ENCODE peak calls at places on chromosomes 6 and 20, in seven cellular contexts. C, H, Y, Q, A, U and E are unnamed samples.

GRCh38 chr6:47258724-47259347 is 50.9 kb downstream of the TNFRSF21 start:
- DNase-seq in C (no peak), H (no peak), Y (no peak), Q (no peak), A (no peak), U (no peak), E (no peak)

GRCh38 chr6:127301199-127301700 is 34.6 kb downstream of the RNF146 start:
- DNase-seq in C (no peak), H (no peak), Y (no peak), Q (no peak), A (no peak), U (peak; percentile 28), E (no peak)

GRCh38 chr6:156193381-156193780 is 583.8 kb upstream of the ARID1B start:
- DNase-seq in C (no peak), H (no peak), Y (no peak), Q (no peak), A (no peak), U (no peak), E (no peak)

GRCh38 chr6:119186490-119186889 is 108.0 kb upstream of the FAM184A start:
- DNase-seq in C (no peak), H (no peak), Y (no peak), Q (no peak), A (no peak), U (no peak), E (no peak)

GRCh38 chr20:2799688-2800589 is 488 bp downstream of the CPXM1 start:
- DNase-seq in C (no peak), H (peak; percentile 25), Y (no peak), Q (no peak), A (no peak), U (peak; percentile 55), E (no peak)

GRCh38 chr6:106279179-106279578 is 46.4 kb downstream of the ATG5 start:
- DNase-seq in C (no peak), H (no peak), Y (no peak), Q (no peak), A (no peak), U (peak; percentile 25), E (no peak)

GRCh38 chr6:37838209-37838921 is 18.8 kb downstream of the ZFAND3 start:
- DNase-seq in C (no peak), H (no peak), Y (no peak), Q (no peak), A (no peak), U (peak; percentile 63), E (no peak)

GRCh38 chr6:47634210-47635047 is 64.0 kb upstream of the ADGRF4 start:
- DNase-seq in C (no peak), H (no peak), Y (no peak), Q (no peak), A (no peak), U (no peak), E (no peak)

GRCh38 chr6:127980996-127981395 is 80.1 kb upstream of the THEMIS start:
- DNase-seq in C (no peak), H (no peak), Y (no peak), Q (no peak), A (no peak), U (no peak), E (no peak)